ENCODE peak calls at places on chromosomes 2 and 18, in six cellular contexts. H is caudate nucleus, W is NCI-H1417, G is neural progenitor cell, V is dorsolateral prefrontal cortex, U is NCI-H748 treated with DMSO at 0.1 percent for 48 hours. F is an unnamed sample.

GRCh38 chr2:147082850-147083522 is 761.8 kb upstream of the ACVR2A start:
- DNase-seq in H (peak; percentile 38), W (peak; percentile 90), G (peak; percentile 77), V (no peak), U (peak; percentile 12), F (peak; percentile 45)

GRCh38 chr18:12307251-12307736 is 747 bp upstream of the TUBB6 start:
- DNase-seq in H (no peak), W (no peak), G (peak; percentile 77), V (no peak), U (no peak), F (no peak)

GRCh38 chr2:99971326-99971965 is 170.9 kb downstream of the AFF3 start:
- DNase-seq in H (no peak), W (no peak), G (no peak), V (no peak), U (no peak), F (no peak)

GRCh38 chr2:69309336-69310048 is 77.5 kb downstream of the GFPT1 start:
- DNase-seq in H (no peak), W (peak; percentile 92), G (no peak), V (no peak), U (peak; percentile 65), F (no peak)

GRCh38 chr2:53033416-53033815 is 734.2 kb upstream of the CHAC2 start:
- DNase-seq in H (no peak), W (no peak), G (no peak), V (no peak), U (no peak), F (no peak)

GRCh38 chr2:220373878-220374277 is 746.4 kb downstream of the SLC4A3 start:
- DNase-seq in H (no peak), W (peak; percentile 34), G (no peak), V (no peak), U (peak; percentile 53), F (no peak)

GRCh38 chr2:218733615-218734021 is 23.0 kb downstream of the TTLL4 start:
- DNase-seq in H (peak; percentile 12), W (no peak), G (no peak), V (no peak), U (no peak), F (no peak)

GRCh38 chr2:174341995-174342571 is 7.3 kb downstream of the SP9 start:
- DNase-seq in H (no peak), W (peak; percentile 31), G (peak; percentile 56), V (no peak), U (no peak), F (no peak)

GRCh38 chr18:61606759-61607158 is 273.5 kb downstream of the CDH20 start:
- DNase-seq in H (no peak), W (no peak), G (peak; percentile 56), V (peak; percentile 31), U (no peak), F (peak; percentile 85)

GRCh38 chr18:32019251-32019943 is 772 bp downstream of the RNF125 start:
- DNase-seq in H (peak; percentile 55), W (peak; percentile 80), G (peak; percentile 53), V (peak; percentile 41), U (peak; percentile 20), F (no peak)

GRCh38 chr2:42663828-42664227 is 95.4 kb downstream of the MTA3 start:
- DNase-seq in H (no peak), W (peak; percentile 36), G (no peak), V (no peak), U (no peak), F (no peak)

GRCh38 chr18:44750774-44751173 is 70.1 kb downstream of the SETBP1 start:
- DNase-seq in H (no peak), W (no peak), G (no peak), V (no peak), U (no peak), F (no peak)

GRCh38 chr2:1081411-1082225 is 131.0 kb downstream of the SNTG2 start:
- DNase-seq in H (no peak), W (no peak), G (no peak), V (no peak), U (no peak), F (peak; percentile 6)

GRCh38 chr2:12675352-12675795 is 41.4 kb upstream of the TRIB2 start:
- DNase-seq in H (no peak), W (no peak), G (no peak), V (no peak), U (no peak), F (no peak)

GRCh38 chr18:44130365-44130942 is 550.2 kb upstream of the SETBP1 start:
- DNase-seq in H (no peak), W (peak; percentile 86), G (peak; percentile 75), V (no peak), U (peak; percentile 80), F (peak; percentile 13)

GRCh38 chr2:42897386-42897785 is 105.0 kb upstream of the HAAO start:
- DNase-seq in H (no peak), W (peak; percentile 23), G (no peak), V (no peak), U (no peak), F (no peak)

GRCh38 chr2:111185496-111186022 is 64.8 kb downstream of the BCL2L11 start:
- DNase-seq in H (no peak), W (peak; percentile 36), G (no peak), V (no peak), U (peak; percentile 6), F (no peak)

GRCh38 chr18:10290244-10291240 is 163.9 kb upstream of the APCDD1 start:
- DNase-seq in H (no peak), W (no peak), G (no peak), V (no peak), U (no peak), F (no peak)